ENCODE peak calls at places on chromosomes 1 and 21, in four cellular contexts. S, Z, W and K are unnamed samples.

GRCh38 chr1:58409826-58410225 is 136.7 kb downstream of the OMA1 start:
- DNase-seq in Z (no peak), W (no peak), S (no peak), K (no peak)

GRCh38 chr1:184888505-184888904 is 85.8 kb downstream of the NIBAN1 start:
- DNase-seq in S (no peak), Z (no peak), W (peak; percentile 44), K (no peak)

GRCh38 chr1:107593436-107594209 is 371.4 kb downstream of the VAV3 start:
- DNase-seq in W (peak; percentile 64), S (no peak), Z (no peak), K (no peak)

GRCh38 chr21:45981641-45982255 is at the start of gene COL6A1:
- DNase-seq in Z (peak; percentile 93), W (peak; percentile 24), S (peak; percentile 77), K (peak; percentile 83)

GRCh38 chr1:179142889-179143299 is 61.0 kb downstream of the TOR3A start:
- DNase-seq in W (peak; percentile 97), S (no peak), Z (no peak), K (no peak)

GRCh38 chr21:29664615-29665014 is 275.2 kb downstream of the GRIK1 start:
- DNase-seq in Z (no peak), S (no peak), W (no peak), K (no peak)

GRCh38 chr1:27349784-27350672 is 8.2 kb downstream of the SYTL1 start:
- DNase-seq in W (no peak), Z (peak; percentile 92), S (peak; percentile 75), K (no peak)

GRCh38 chr1:218346391-218347204 is 1.5 kb downstream of the TGFB2 start:
- DNase-seq in S (no peak), W (peak; percentile 32), Z (peak; percentile 89), K (no peak)

GRCh38 chr1:86156571-86157455 is at the start of gene COL24A1:
- DNase-seq in S (peak; percentile 43), Z (peak; percentile 84), W (no peak), K (no peak)

GRCh38 chr1:234758851-234759250 is 148.9 kb upstream of the IRF2BP2 start:
- DNase-seq in Z (no peak), W (no peak), S (no peak), K (no peak)

GRCh38 chr1:53094533-53094919 is 32.5 kb downstream of the PODN start:
- DNase-seq in Z (no peak), W (no peak), S (no peak), K (no peak)

GRCh38 chr1:31701137-31701736 is 2.6 kb downstream of the COL16A1 start:
- DNase-seq in W (peak; percentile 93), Z (peak; percentile 99), S (peak; percentile 94), K (peak; percentile 95)

GRCh38 chr21:14064296-14064645 is 146.5 kb downstream of the LIPI start:
- DNase-seq in W (no peak), Z (peak; percentile 72), S (no peak), K (no peak)

GRCh38 chr1:72009756-72010441 is 272.4 kb downstream of the NEGR1 start:
- DNase-seq in W (no peak), S (peak; percentile 23), Z (no peak), K (no peak)

GRCh38 chr1:13699510-13699909 is 478 bp upstream of the PRDM2 start:
- DNase-seq in Z (no peak), S (peak; percentile 33), W (no peak), K (no peak)

GRCh38 chr1:158323866-158324265 is 7.5 kb downstream of the CD1B start:
- DNase-seq in Z (no peak), W (no peak), S (no peak), K (no peak)

GRCh38 chr1:3069491-3070303 is 694 bp downstream of the PRDM16 start:
- DNase-seq in S (peak; percentile 63), Z (no peak), W (peak; percentile 11), K (peak; percentile 82)

DNA sequence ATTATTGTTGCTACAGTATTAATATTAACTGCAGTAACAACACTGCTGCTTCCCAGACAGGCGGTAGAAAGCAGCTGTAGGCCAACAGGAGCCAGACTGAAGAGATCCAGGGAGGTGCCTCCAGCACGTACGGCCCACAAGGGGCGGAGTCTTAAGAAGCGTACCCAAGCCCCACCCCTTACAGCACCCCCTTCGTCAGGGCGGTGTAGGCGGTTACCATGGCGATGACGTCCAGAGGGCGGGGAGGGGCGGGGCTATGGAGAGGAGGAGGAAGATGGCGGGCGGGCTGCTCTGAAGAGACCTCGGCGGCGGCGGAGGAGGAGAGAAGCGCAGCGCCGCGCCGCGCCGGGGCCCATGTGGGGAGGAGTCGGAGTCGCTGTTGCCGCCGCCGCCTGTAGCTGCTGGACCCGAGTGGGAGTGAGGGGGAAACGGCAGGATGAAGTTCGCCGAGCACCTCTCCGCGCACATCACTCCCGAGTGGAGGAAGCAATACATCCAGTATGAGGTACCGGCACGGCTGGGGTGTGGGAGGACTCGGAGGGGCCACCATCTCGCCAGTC is at the start of gene XPR1:
- DNase-seq in W (peak; percentile 97), Z (peak; percentile 99), S (peak; percentile 98), K (peak; percentile 99)
- TF ChIP-seq CTCF in W (peak; percentile 13), Z (no peak), S (no peak), K (peak; percentile 17)

GRCh38 chr1:224340711-224341384 is 10.9 kb upstream of the NVL start:
- DNase-seq in Z (peak; percentile 85), S (peak; percentile 28), W (no peak), K (no peak)
- TF ChIP-seq CTCF in Z (no peak), S (no peak), W (no peak), K (no peak)

GRCh38 chr21:35974801-35975200 is 85.5 kb downstream of the SETD4 start:
- DNase-seq in Z (peak; percentile 4), S (no peak), W (no peak), K (no peak)
- TF ChIP-seq CTCF in Z (no peak), S (no peak), W (no peak), K (no peak)

GRCh38 chr1:5903680-5904079 is 88.5 kb downstream of the NPHP4 start:
- DNase-seq in S (no peak), W (no peak), Z (no peak), K (no peak)
- TF ChIP-seq CTCF in S (no peak), W (no peak), Z (no peak), K (no peak)